ENCODE peak calls at places on chromosomes 7 and 10, in five cellular contexts. Y is SJSA1, I is hepatocyte, X is A673, O is lung. U is an unnamed sample. For H3K36me3 and H3K27me3, the result is how much of the 10 kb centered on the place peaks cover.

GRCh38 chr10:118993214-118993613 is 36.3 kb upstream of the NANOS1 start:
- DNase-seq in Y (peak), I (no peak), X (no peak), O (no peak), U (no peak)

GRCh38 chr10:102384053-102384452 is 11.5 kb upstream of the NFKB2 start:
- DNase-seq in Y (no peak), I (no peak), X (no peak), O (no peak), U (peak)

GRCh38 chr10:132511692-132512442 is 25.7 kb upstream of the INPP5A start:
- DNase-seq in Y (no peak), I (peak), X (no peak), O (no peak), U (no peak)

GRCh38 chr7:142024547-142024946 is 28.9 kb downstream of the MGAM start:
- DNase-seq in Y (no peak), I (no peak), X (no peak), O (no peak), U (no peak)

GRCh38 chr7:22627136-22627535 is 99.9 kb upstream of the IL6 start:
- DNase-seq in Y (no peak), I (no peak), X (no peak), O (no peak), U (no peak)

GRCh38 chr7:85185355-85186082 is 1.3 kb downstream of the SEMA3D start:
- DNase-seq in Y (peak), I (peak), X (peak), O (peak), U (peak)

GRCh38 chr7:80309377-80309776 is 174.7 kb downstream of the GNAI1 start:
- DNase-seq in Y (no peak), I (no peak), X (no peak), O (no peak), U (no peak)

GRCh38 chr7:113338297-113338696 is 219.9 kb upstream of the SMIM30 start:
- DNase-seq in Y (no peak), I (no peak), X (peak), O (no peak), U (no peak)

GRCh38 chr10:109997233-109997632 is 10.6 kb upstream of the ADD3 start:
- DNase-seq in Y (no peak), I (no peak), X (no peak), O (no peak), U (no peak)

GRCh38 chr10:13491747-13492360 is 37.0 kb downstream of the BEND7 start:
- DNase-seq in Y (no peak), I (no peak), X (no peak), O (no peak), U (no peak)

GRCh38 chr10:7417807-7418206 is 7.0 kb upstream of the SFMBT2 start:
- DNase-seq in Y (no peak), I (no peak), X (no peak), O (no peak), U (no peak)

GRCh38 chr10:71587941-71588573 is 131.5 kb downstream of the C10orf105 start:
- DNase-seq in Y (no peak), I (no peak), X (peak), O (no peak), U (no peak)

GRCh38 chr10:132140167-132140925 is 46.4 kb upstream of the DPYSL4 start:
- DNase-seq in Y (no peak), I (no peak), X (no peak), O (no peak), U (no peak)

GRCh38 chr7:127819975-127820778 is 168.2 kb downstream of the SND1 start:
- DNase-seq in Y (no peak), I (peak), X (peak), O (no peak), U (no peak)

GRCh38 chr10:22655312-22655973 is 58.9 kb downstream of the PIP4K2A start:
- DNase-seq in Y (no peak), I (peak), X (peak), O (no peak), U (no peak)

DNA sequence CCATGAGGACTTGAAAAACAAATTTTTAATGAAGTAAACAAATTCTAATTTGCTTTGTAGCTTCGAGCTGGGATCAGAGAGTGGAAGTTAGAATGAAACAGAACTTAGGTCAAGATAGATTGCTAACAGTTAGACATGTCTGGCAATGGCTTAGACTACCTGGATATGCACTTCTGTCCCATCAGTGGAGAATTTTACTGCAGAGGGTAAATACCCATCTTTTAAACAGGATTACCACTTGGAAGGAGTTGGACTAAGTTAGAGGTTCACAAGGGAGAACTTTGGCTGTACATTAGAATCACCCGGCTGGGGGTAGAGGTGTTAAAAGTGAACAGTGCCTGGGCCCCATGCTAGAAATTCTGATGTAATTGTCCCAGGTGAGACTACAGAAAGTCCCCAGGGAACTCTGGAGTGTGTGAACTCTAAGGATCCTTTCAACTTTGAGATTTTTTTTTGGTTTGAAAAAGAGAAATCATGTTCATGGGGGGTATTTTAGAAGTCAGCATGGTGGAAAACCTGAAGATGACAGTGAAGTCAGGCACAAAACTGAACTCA is 35.5 kb downstream of the ENTPD1 start:
- DNase-seq in Y (no peak), I (no peak), X (no peak), O (no peak), U (no peak)
- H3K4me3 ChIP-seq in Y (no peak), I (no peak), X (no peak), O (no peak), U (no peak)

DNA sequence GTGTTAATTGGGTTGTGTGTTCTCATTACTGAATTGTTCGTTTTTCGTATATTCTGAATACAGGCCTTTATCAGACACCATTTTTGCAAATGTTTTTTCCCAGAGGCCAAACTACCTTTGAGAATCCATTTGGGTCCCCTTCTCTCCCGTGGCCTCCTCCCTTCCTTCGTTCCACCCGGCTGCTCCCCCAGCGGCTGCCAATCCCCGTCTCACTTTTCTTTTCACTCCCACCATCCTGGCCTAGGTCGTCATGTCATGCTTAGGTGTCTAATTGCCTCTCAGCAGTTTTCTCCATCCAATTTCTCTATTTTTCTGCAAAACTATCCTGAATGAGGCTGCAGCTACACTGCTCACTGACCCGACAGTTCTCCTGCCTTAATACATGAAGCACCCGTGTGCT is 17.9 kb downstream of the PITRM1 start:
- DNase-seq in Y (no peak), I (no peak), X (no peak), O (no peak), U (no peak)
- H3K36me3 ChIP-seq in Y (half or more), I (under half), X (half or more), O (under half), U (under half)

DNA sequence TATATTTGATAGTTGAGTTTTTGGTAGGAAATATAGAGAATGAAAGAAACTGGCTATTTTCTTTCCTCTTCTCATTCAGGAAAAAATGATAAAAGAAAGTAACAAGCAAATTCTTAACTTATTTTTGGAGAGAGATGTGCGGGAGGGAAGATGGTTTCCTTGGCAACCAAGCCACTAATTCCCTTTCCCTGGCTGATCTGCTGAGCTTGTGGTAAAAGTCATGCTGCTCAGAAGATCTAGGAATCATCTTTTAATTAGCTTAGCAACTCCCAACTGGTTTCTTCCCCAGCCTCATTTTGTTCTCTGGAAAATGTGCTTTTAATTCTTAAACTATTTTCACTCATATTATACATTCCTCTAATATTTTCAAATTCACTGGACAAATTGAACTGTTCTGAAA is 11.8 kb downstream of the UROS start:
- DNase-seq in Y (no peak), I (no peak), X (no peak), O (no peak), U (no peak)
- H3K27me3 ChIP-seq in Y (under half), I (under half), X (under half), O (under half), U (under half)

DNA sequence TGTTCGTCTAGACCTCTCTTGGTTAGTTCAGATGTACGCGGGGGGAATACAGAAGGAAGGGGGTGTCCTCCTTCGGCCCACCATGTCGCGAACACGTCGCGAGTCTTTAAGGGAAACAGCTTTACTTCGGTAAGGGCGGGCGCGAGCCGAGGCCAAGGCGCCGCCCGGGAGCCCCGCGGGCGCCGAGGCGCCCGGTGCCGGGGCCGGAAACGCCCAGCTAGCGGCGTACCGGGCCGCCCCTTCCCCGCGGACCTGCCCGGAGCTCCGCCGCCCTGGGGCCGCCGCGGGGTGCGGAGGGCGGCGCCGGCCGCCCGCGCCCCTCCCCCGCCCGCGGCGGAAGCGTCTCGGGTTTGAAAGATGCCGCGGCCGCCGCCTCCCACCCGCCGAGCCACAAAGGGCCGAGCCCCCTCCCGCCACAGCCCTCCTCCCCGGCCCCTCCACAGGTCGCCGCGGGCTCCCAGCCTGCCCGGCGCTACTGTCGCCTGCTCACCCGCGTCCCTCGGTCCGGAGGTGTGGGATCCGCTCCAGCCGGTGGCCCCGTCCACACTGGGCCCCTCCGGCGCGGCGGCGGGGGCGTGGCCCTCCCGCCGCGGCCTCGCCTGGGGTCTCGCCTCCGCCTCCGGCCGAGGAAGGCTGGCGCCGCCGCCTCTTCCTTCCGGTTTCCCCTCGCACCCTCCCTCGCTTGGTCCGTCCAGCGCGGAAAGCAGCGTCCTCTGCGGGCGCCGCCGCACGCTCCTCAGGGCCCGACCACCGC is at the start of gene KBTBD2:
- DNase-seq in Y (peak), I (peak), X (peak), O (peak), U (peak)
- H3K4me3 ChIP-seq in Y (peak), I (peak), X (peak), O (peak), U (peak)

DNA sequence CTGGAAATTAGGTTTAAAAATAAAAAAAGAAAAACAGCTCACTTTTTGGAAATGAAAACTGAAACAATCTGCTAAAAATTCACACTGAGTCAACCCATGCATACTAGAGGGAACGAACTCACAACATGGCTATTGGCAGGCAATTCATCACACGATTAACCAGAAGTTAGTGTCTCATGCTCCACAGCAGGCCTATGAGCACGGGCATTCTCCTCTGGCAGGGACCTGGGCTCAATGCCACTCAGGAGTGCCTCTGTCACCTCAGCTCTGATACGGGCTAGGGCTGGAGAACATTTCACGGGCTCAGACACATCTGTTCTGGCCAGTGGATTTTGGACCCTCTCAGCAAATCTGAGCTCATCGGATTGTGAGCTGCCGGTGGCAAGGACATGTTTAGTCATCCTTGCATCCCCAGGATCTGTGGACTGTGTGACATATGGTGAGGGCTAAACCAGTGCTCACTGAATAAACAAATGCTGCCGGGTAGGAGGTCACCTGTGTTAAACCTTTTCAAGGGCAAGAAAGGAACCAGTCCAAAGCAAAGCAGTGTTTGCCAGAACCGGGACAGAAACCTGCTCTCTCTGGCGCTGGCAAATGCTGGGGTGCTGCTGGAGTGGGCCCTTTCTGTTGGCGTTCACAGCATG is 40.1 kb downstream of the POLR3A start:
- DNase-seq in Y (no peak), I (peak), X (no peak), O (no peak), U (no peak)
- H3K36me3 ChIP-seq in Y (half or more), I (under half), X (half or more), O (under half), U (under half)

GRCh38 chr10:16773334-16773733 is 43.9 kb downstream of the RSU1 start:
- DNase-seq in Y (no peak), I (no peak), X (no peak), O (no peak), U (no peak)

GRCh38 chr10:16765532-16766365 is 51.5 kb downstream of the RSU1 start:
- DNase-seq in Y (no peak), I (peak), X (no peak), O (no peak), U (no peak)

GRCh38 chr10:16768702-16769101 is 48.5 kb downstream of the RSU1 start:
- DNase-seq in Y (no peak), I (no peak), X (no peak), O (no peak), U (no peak)

GRCh38 chr10:16770141-16770540 is 47.1 kb downstream of the RSU1 start:
- DNase-seq in Y (no peak), I (no peak), X (no peak), O (no peak), U (no peak)

GRCh38 chr10:16770646-16771045 is 46.6 kb downstream of the RSU1 start:
- DNase-seq in Y (no peak), I (no peak), X (no peak), O (no peak), U (no peak)
- H3K27me3 ChIP-seq in Y (under half), I (under half), X (under half), O (under half), U (under half)

DNA sequence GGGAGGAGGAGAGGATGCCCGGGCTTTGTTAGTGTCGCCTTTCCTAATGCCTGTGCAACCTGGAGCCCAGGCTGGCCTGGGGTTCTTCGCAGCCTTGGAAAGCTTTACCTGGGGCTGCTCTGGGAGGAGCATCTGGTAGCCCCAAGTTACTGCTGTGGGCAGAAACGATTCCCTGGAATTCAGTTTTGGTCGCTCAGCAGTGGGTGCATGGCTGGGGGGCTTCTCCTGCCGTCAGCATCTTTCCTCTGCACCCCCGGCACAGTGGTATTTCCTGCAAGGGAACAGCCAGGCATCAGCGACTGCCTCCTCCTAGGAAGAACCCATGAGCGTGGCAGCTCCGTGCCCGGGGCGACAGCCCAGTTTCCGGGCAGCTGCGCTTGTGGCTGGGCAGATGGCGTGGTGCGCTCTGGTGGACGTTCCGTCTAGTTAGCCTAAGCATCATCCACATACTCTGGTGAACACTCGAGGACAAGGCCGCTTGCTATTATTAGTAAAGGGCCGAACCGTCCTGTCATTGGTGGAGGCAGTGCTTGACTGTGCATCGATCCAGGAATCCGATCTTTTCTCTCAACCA is 107.0 kb upstream of the BTBD16 start:
- DNase-seq in Y (no peak), I (peak), X (no peak), O (no peak), U (no peak)
- H3K4me3 ChIP-seq in Y (peak), I (peak), X (peak), O (no peak), U (peak)